ENCODE peak calls at places on chromosomes 4 and X, in five cellular contexts. T, B, K, E and O are unnamed samples.

GRCh38 chr4:118898684-118899138 is 10.1 kb downstream of the SYNPO2 start:
- DNase-seq in T (no peak), B (no peak), K (no peak), E (no peak), O (no peak)

GRCh38 chrX:45745479-45745878 is 544.8 kb upstream of the DIPK2B start:
- DNase-seq in B (no peak), K (no peak), E (peak; percentile 29), T (no peak), O (no peak)

GRCh38 chrX:13899607-13900006 is 82.7 kb upstream of the GPM6B start:
- DNase-seq in T (no peak), B (peak; percentile 26), E (peak; percentile 72), K (no peak), O (no peak)

GRCh38 chr4:138003248-138003647 is 238.9 kb downstream of the SLC7A11 start:
- DNase-seq in T (no peak), K (no peak), B (no peak), E (peak; percentile 32), O (no peak)

GRCh38 chr4:31362756-31363155 is 642.6 kb downstream of the PCDH7 start:
- DNase-seq in K (no peak), E (peak; percentile 19), T (no peak), B (no peak), O (no peak)

GRCh38 chr4:175290401-175290800 is 372.2 kb downstream of the ADAM29 start:
- DNase-seq in T (no peak), E (peak; percentile 94), B (no peak), K (no peak), O (no peak)

GRCh38 chrX:39242187-39242586 is 440.9 kb downstream of the MID1IP1 start:
- DNase-seq in B (no peak), T (no peak), K (no peak), E (peak; percentile 36), O (no peak)

GRCh38 chr4:137514401-137515116 is 17.7 kb downstream of the PCDH18 start:
- DNase-seq in T (no peak), B (no peak), K (no peak), E (no peak), O (no peak)

GRCh38 chrX:19372170-19373033 is 28.7 kb downstream of the PDHA1 start:
- DNase-seq in T (peak; percentile 72), E (peak; percentile 79), B (peak; percentile 24), K (peak; percentile 20), O (peak; percentile 75)

GRCh38 chr4:133550436-133550835 is 401.3 kb downstream of the PCDH10 start:
- DNase-seq in K (no peak), E (no peak), T (no peak), B (no peak), O (no peak)

GRCh38 chr4:162497564-162498167 is 333.9 kb upstream of the FSTL5 start:
- DNase-seq in E (peak; percentile 69), T (no peak), B (peak; percentile 4), K (no peak), O (no peak)

GRCh38 chr4:156971623-156972369 is at the start of gene PDGFC:
- DNase-seq in K (peak; percentile 31), T (peak; percentile 80), B (no peak), E (peak; percentile 77), O (peak; percentile 63)
- TF ChIP-seq CTCF in K (peak; percentile 46), T (peak; percentile 32), B (peak; percentile 44), E (peak; percentile 41), O (no peak)

GRCh38 chr4:122968227-122968812 is 45.9 kb upstream of the NUDT6 start:
- DNase-seq in E (peak; percentile 14), B (no peak), K (no peak), T (no peak), O (no peak)

GRCh38 chr4:122978109-122978508 is 55.7 kb upstream of the NUDT6 start:
- DNase-seq in K (no peak), T (no peak), E (no peak), B (no peak), O (no peak)

GRCh38 chr4:122977103-122977502 is 54.7 kb upstream of the NUDT6 start:
- DNase-seq in E (no peak), K (no peak), T (no peak), B (no peak), O (no peak)

GRCh38 chr4:122976111-122976510 is 53.7 kb upstream of the NUDT6 start:
- DNase-seq in E (no peak), T (no peak), B (no peak), K (no peak), O (no peak)

DNA sequence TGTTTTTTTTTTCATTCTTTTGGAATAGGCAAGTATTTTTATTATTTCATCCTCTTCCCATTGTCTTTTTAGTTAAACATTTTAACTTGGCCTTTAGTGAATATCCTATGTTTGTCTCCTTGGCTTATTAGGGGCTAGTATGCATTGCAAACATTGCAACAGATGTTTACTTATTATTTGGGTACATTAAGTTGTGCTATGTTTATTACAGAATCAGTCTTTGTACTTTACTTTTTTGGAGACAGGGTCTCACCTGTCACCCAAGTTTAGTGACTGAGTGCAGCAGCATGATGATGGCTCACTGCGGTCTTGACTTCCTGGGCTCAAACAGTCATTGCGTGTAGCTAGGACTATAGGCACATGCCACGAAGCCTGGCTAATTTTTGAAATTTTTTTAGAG is 51.1 kb upstream of the NUDT6 start:
- DNase-seq in K (no peak), B (no peak), T (no peak), E (no peak), O (no peak)
- TF ChIP-seq CTCF in K (no peak), B (no peak), T (no peak), E (no peak), O (no peak)

GRCh38 chrX:134173541-134174272 is 63.3 kb upstream of the CCDC160 start:
- DNase-seq in T (no peak), K (no peak), B (no peak), E (no peak), O (peak; percentile 11)
- TF ChIP-seq CTCF in T (no peak), K (no peak), B (no peak), E (no peak), O (no peak)

GRCh38 chr4:109315818-109316217 is 13.4 kb upstream of the COL25A1 start:
- DNase-seq in T (no peak), E (peak; percentile 36), B (no peak), K (no peak), O (no peak)
- TF ChIP-seq CTCF in T (peak; percentile 20), E (peak; percentile 64), B (peak; percentile 43), K (no peak), O (no peak)

DNA sequence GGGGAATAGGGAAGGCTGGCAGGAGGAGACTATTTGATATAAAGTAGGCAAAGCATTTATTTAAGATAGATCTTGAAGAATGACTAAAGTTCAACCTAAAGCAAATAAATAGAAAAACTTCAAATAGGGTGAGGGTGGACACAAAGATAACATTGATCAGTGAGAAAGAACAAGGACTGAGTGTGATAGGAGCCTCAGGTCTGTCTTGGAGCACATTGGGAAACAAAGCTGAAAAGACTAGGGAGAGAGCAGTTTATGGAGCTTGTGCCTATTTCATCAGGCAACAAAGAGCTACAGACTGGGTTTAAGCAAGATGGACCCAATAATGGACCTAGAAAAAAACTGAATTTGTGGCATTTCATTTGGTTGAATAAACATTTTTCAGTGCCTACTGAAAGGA is 425.6 kb downstream of the SMARCA1 start:
- DNase-seq in K (no peak), B (no peak), T (no peak), E (no peak), O (no peak)
- TF ChIP-seq CTCF in K (no peak), B (no peak), T (no peak), E (no peak), O (no peak)

GRCh38 chrX:41133551-41133950 is 48.3 kb downstream of the USP9X start:
- DNase-seq in K (no peak), T (no peak), B (no peak), E (no peak), O (no peak)

GRCh38 chrX:41131766-41132165 is 46.5 kb downstream of the USP9X start:
- DNase-seq in E (no peak), B (no peak), T (no peak), K (no peak), O (no peak)

GRCh38 chrX:41142130-41142529 is 56.9 kb downstream of the USP9X start:
- DNase-seq in T (no peak), K (no peak), B (no peak), E (no peak), O (no peak)

DNA sequence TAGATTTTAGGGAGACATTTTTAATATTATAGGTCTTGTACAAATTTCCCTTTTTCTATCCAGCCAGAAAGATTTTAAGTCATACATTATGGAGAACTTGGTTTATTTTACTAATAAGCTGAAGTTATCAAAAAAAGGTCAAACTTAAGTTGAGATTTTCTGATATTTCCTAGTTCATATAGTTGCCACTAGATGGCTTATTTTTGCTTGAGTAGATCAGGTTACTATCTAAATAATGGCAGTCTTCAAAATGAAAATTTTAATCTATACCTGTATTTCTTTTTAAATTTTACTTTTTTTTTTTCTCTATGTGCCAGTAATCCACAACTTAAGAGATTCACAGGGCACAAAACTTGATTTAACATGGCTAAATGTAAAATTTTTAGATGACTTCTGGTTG is 52.3 kb downstream of the USP9X start:
- DNase-seq in E (no peak), B (no peak), T (no peak), K (no peak), O (no peak)
- TF ChIP-seq CTCF in E (peak; percentile 46), B (peak; percentile 39), T (peak; percentile 64), K (peak; percentile 19), O (peak; percentile 54)

DNA sequence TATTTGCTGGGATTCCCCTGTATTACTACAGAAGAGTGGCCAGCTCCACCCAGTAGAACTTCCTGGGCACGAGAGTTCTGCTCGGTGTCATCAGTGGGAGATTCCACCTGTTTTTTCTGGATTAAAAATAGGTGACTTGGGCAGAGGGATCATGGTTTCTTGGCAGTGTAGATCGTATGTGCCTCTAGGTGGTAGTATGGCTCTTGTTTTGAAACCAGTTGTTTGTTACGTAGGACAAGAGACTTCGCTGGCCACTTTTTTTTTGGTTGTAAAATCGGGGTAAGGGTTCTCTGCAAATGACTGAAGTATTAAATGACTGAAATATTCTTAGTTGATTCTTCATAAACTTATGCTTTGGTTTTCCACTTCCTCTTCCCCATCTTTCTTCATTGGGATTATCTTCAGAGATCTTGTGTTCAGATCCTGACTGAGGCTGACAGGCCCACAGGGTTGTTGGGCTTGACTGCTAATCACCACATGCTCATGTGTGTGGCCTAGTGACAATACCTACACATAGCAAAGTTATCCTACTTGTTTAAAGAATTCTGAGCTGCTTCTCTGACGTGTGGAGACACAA is 43.8 kb upstream of the WDR1 start:
- DNase-seq in B (no peak), T (no peak), K (no peak), E (peak; percentile 65), O (no peak)
- TF ChIP-seq CTCF in B (no peak), T (no peak), K (no peak), E (peak; percentile 54), O (no peak)

GRCh38 chr4:127667772-127668171 is 35.0 kb downstream of the INTU start:
- DNase-seq in B (no peak), E (no peak), T (no peak), K (no peak), O (no peak)
- TF ChIP-seq CTCF in B (no peak), E (no peak), T (no peak), K (no peak), O (no peak)

DNA sequence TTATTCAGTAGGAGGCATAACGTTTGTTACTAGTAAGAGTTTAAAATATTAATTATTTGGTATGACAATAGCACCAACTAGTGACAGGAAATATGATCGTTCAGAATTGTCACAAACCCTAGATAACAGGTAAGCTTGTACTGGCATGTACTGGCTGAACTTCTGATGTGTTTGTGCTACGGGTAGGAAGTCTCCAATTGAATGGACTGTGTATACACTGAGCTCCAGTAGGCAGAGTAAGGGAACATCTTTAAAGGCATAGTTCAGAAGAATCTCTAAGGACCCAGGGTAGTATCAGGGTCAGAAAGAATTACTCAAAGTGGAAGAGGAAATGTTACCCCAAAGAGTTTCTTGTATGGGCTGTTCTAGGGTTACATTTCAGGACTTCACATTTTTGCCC is 230.4 kb downstream of the EDA2R start:
- DNase-seq in B (no peak), E (no peak), T (no peak), K (no peak), O (no peak)
- TF ChIP-seq CTCF in B (no peak), E (no peak), T (no peak), K (no peak), O (no peak)